ENCODE peak calls at places on chromosomes 2 and 18, in nine cellular contexts. One of them, this sample, is unnamed.

GRCh38 chr2:19362652-19363473 is 4.4 kb upstream of the OSR1 start:
- DNase-seq in esophagus squamous epithelium: no peak
- DNase-seq in GM12892: no peak
- DNase-seq in stomach: peak
- DNase-seq in IMR-90: peak
- DNase-seq in breast epithelium: peak
- DNase-seq in A549: peak
- DNase-seq in H54: peak
- DNase-seq in erythroblast: peak
- DNase-seq in this sample: peak

GRCh38 chr2:45651415-45652089 is at the start of gene PRKCE:
- DNase-seq in esophagus squamous epithelium: peak
- DNase-seq in GM12892: peak
- DNase-seq in stomach: peak
- DNase-seq in IMR-90: no peak
- DNase-seq in breast epithelium: peak
- DNase-seq in A549: peak
- DNase-seq in H54: peak
- DNase-seq in erythroblast: no peak
- DNase-seq in this sample: peak

GRCh38 chr2:99537910-99538485 is 48.2 kb upstream of the REV1 start:
- DNase-seq in esophagus squamous epithelium: no peak
- DNase-seq in GM12892: no peak
- DNase-seq in stomach: no peak
- DNase-seq in IMR-90: no peak
- DNase-seq in breast epithelium: no peak
- DNase-seq in A549: no peak
- DNase-seq in H54: no peak
- DNase-seq in erythroblast: no peak
- DNase-seq in this sample: no peak

GRCh38 chr2:43038034-43038719 is 188.2 kb downstream of the ZFP36L2 start:
- DNase-seq in esophagus squamous epithelium: no peak
- DNase-seq in GM12892: no peak
- DNase-seq in stomach: no peak
- DNase-seq in IMR-90: peak
- DNase-seq in breast epithelium: no peak
- DNase-seq in A549: no peak
- DNase-seq in H54: no peak
- DNase-seq in erythroblast: no peak
- DNase-seq in this sample: no peak

GRCh38 chr2:132670104-132670960 is at the start of gene LYPD1:
- DNase-seq in esophagus squamous epithelium: no peak
- DNase-seq in GM12892: no peak
- DNase-seq in stomach: no peak
- DNase-seq in IMR-90: no peak
- DNase-seq in breast epithelium: no peak
- DNase-seq in A549: peak
- DNase-seq in H54: peak
- DNase-seq in erythroblast: no peak
- DNase-seq in this sample: no peak

GRCh38 chr2:119629323-119629825 is 49.6 kb upstream of the TMEM177 start:
- DNase-seq in esophagus squamous epithelium: no peak
- DNase-seq in GM12892: no peak
- DNase-seq in stomach: no peak
- DNase-seq in IMR-90: no peak
- DNase-seq in breast epithelium: no peak
- DNase-seq in A549: no peak
- DNase-seq in H54: no peak
- DNase-seq in erythroblast: no peak
- DNase-seq in this sample: no peak

GRCh38 chr2:11048335-11049008 is 106.8 kb upstream of the SLC66A3 start:
- DNase-seq in esophagus squamous epithelium: no peak
- DNase-seq in GM12892: no peak
- DNase-seq in stomach: no peak
- DNase-seq in IMR-90: no peak
- DNase-seq in breast epithelium: no peak
- DNase-seq in A549: no peak
- DNase-seq in H54: no peak
- DNase-seq in erythroblast: no peak
- DNase-seq in this sample: no peak

GRCh38 chr18:42675810-42676209 is 439.7 kb downstream of the RIT2 start:
- DNase-seq in esophagus squamous epithelium: no peak
- DNase-seq in GM12892: no peak
- DNase-seq in stomach: no peak
- DNase-seq in IMR-90: no peak
- DNase-seq in breast epithelium: no peak
- DNase-seq in A549: no peak
- DNase-seq in H54: no peak
- DNase-seq in erythroblast: no peak
- DNase-seq in this sample: no peak

GRCh38 chr18:80034852-80035406 is 695 bp downstream of the RBFA start:
- DNase-seq in esophagus squamous epithelium: no peak
- DNase-seq in GM12892: no peak
- DNase-seq in stomach: no peak
- DNase-seq in IMR-90: no peak
- DNase-seq in breast epithelium: no peak
- DNase-seq in A549: no peak
- DNase-seq in H54: no peak
- DNase-seq in erythroblast: peak
- DNase-seq in this sample: no peak

GRCh38 chr2:190649035-190649797 is at the start of gene NAB1:
- DNase-seq in esophagus squamous epithelium: no peak
- DNase-seq in GM12892: peak
- DNase-seq in stomach: peak
- DNase-seq in IMR-90: peak
- DNase-seq in breast epithelium: peak
- DNase-seq in A549: peak
- DNase-seq in H54: no peak
- DNase-seq in erythroblast: peak
- DNase-seq in this sample: peak

GRCh38 chr18:74472312-74472711 is 15.2 kb upstream of the DIPK1C start:
- DNase-seq in esophagus squamous epithelium: no peak
- DNase-seq in GM12892: no peak
- DNase-seq in stomach: no peak
- DNase-seq in IMR-90: no peak
- DNase-seq in breast epithelium: no peak
- DNase-seq in A549: no peak
- DNase-seq in H54: no peak
- DNase-seq in erythroblast: no peak
- DNase-seq in this sample: no peak
- TF ChIP-seq POLR2A in esophagus squamous epithelium: no peak
- TF ChIP-seq POLR2A in GM12892: no peak
- TF ChIP-seq POLR2A in stomach: no peak
- TF ChIP-seq POLR2A in IMR-90: no peak
- TF ChIP-seq POLR2A in breast epithelium: no peak
- TF ChIP-seq POLR2A in A549: no peak
- TF ChIP-seq POLR2A in H54: no peak
- TF ChIP-seq POLR2A in erythroblast: no peak
- TF ChIP-seq POLR2A in this sample: no peak

GRCh38 chr2:44250376-44250775 is 24.9 kb upstream of the SLC3A1 start:
- DNase-seq in esophagus squamous epithelium: no peak
- DNase-seq in GM12892: no peak
- DNase-seq in stomach: no peak
- DNase-seq in IMR-90: no peak
- DNase-seq in breast epithelium: no peak
- DNase-seq in A549: no peak
- DNase-seq in H54: no peak
- DNase-seq in erythroblast: no peak
- DNase-seq in this sample: no peak

GRCh38 chr2:44257781-44258180 is 17.5 kb upstream of the SLC3A1 start:
- DNase-seq in esophagus squamous epithelium: no peak
- DNase-seq in GM12892: no peak
- DNase-seq in stomach: no peak
- DNase-seq in IMR-90: no peak
- DNase-seq in breast epithelium: no peak
- DNase-seq in A549: no peak
- DNase-seq in H54: no peak
- DNase-seq in erythroblast: no peak
- DNase-seq in this sample: no peak

GRCh38 chr2:44254023-44254422 is 21.3 kb upstream of the SLC3A1 start:
- DNase-seq in esophagus squamous epithelium: no peak
- DNase-seq in GM12892: no peak
- DNase-seq in stomach: no peak
- DNase-seq in IMR-90: no peak
- DNase-seq in breast epithelium: no peak
- DNase-seq in A549: no peak
- DNase-seq in H54: no peak
- DNase-seq in erythroblast: no peak
- DNase-seq in this sample: no peak
- TF ChIP-seq POLR2A in esophagus squamous epithelium: no peak
- TF ChIP-seq POLR2A in GM12892: no peak
- TF ChIP-seq POLR2A in stomach: no peak
- TF ChIP-seq POLR2A in IMR-90: no peak
- TF ChIP-seq POLR2A in breast epithelium: no peak
- TF ChIP-seq POLR2A in A549: no peak
- TF ChIP-seq POLR2A in H54: no peak
- TF ChIP-seq POLR2A in erythroblast: no peak
- TF ChIP-seq POLR2A in this sample: no peak

GRCh38 chr18:55589625-55590291 is 1.8 kb upstream of the TCF4 start:
- DNase-seq in esophagus squamous epithelium: peak
- DNase-seq in GM12892: peak
- DNase-seq in stomach: peak
- DNase-seq in IMR-90: peak
- DNase-seq in breast epithelium: peak
- DNase-seq in A549: peak
- DNase-seq in H54: peak
- DNase-seq in erythroblast: peak
- DNase-seq in this sample: peak
- TF ChIP-seq POLR2A in esophagus squamous epithelium: peak
- TF ChIP-seq POLR2A in GM12892: peak
- TF ChIP-seq POLR2A in stomach: no peak
- TF ChIP-seq POLR2A in IMR-90: peak
- TF ChIP-seq POLR2A in breast epithelium: peak
- TF ChIP-seq POLR2A in A549: peak
- TF ChIP-seq POLR2A in H54: peak
- TF ChIP-seq POLR2A in erythroblast: peak
- TF ChIP-seq POLR2A in this sample: peak

GRCh38 chr18:59325965-59326364 is 7.5 kb upstream of the CPLX4 start:
- DNase-seq in esophagus squamous epithelium: no peak
- DNase-seq in GM12892: no peak
- DNase-seq in stomach: no peak
- DNase-seq in IMR-90: no peak
- DNase-seq in breast epithelium: no peak
- DNase-seq in A549: no peak
- DNase-seq in H54: no peak
- DNase-seq in erythroblast: no peak
- DNase-seq in this sample: no peak
- TF ChIP-seq POLR2A in esophagus squamous epithelium: no peak
- TF ChIP-seq POLR2A in GM12892: no peak
- TF ChIP-seq POLR2A in stomach: no peak
- TF ChIP-seq POLR2A in IMR-90: no peak
- TF ChIP-seq POLR2A in breast epithelium: no peak
- TF ChIP-seq POLR2A in A549: no peak
- TF ChIP-seq POLR2A in H54: no peak
- TF ChIP-seq POLR2A in erythroblast: no peak
- TF ChIP-seq POLR2A in this sample: no peak

GRCh38 chr18:62453864-62454263 is 69.0 kb upstream of the ZCCHC2 start:
- DNase-seq in esophagus squamous epithelium: no peak
- DNase-seq in GM12892: no peak
- DNase-seq in stomach: no peak
- DNase-seq in IMR-90: no peak
- DNase-seq in breast epithelium: no peak
- DNase-seq in A549: no peak
- DNase-seq in H54: no peak
- DNase-seq in erythroblast: no peak
- DNase-seq in this sample: no peak

GRCh38 chr18:62454527-62454926 is 68.3 kb upstream of the ZCCHC2 start:
- DNase-seq in esophagus squamous epithelium: no peak
- DNase-seq in GM12892: no peak
- DNase-seq in stomach: no peak
- DNase-seq in IMR-90: no peak
- DNase-seq in breast epithelium: no peak
- DNase-seq in A549: no peak
- DNase-seq in H54: no peak
- DNase-seq in erythroblast: no peak
- DNase-seq in this sample: peak

GRCh38 chr18:62450546-62451395 is 72.1 kb upstream of the ZCCHC2 start:
- DNase-seq in esophagus squamous epithelium: no peak
- DNase-seq in GM12892: no peak
- DNase-seq in stomach: peak
- DNase-seq in IMR-90: peak
- DNase-seq in breast epithelium: peak
- DNase-seq in A549: peak
- DNase-seq in H54: peak
- DNase-seq in erythroblast: peak
- DNase-seq in this sample: peak

GRCh38 chr18:62450175-62450545 is 72.7 kb upstream of the ZCCHC2 start:
- DNase-seq in esophagus squamous epithelium: no peak
- DNase-seq in GM12892: no peak
- DNase-seq in stomach: no peak
- DNase-seq in IMR-90: no peak
- DNase-seq in breast epithelium: no peak
- DNase-seq in A549: no peak
- DNase-seq in H54: no peak
- DNase-seq in erythroblast: peak
- DNase-seq in this sample: no peak

GRCh38 chr18:62452280-62452824 is 70.5 kb upstream of the ZCCHC2 start:
- DNase-seq in esophagus squamous epithelium: no peak
- DNase-seq in GM12892: no peak
- DNase-seq in stomach: no peak
- DNase-seq in IMR-90: peak
- DNase-seq in breast epithelium: peak
- DNase-seq in A549: peak
- DNase-seq in H54: no peak
- DNase-seq in erythroblast: no peak
- DNase-seq in this sample: no peak
- TF ChIP-seq POLR2A in esophagus squamous epithelium: no peak
- TF ChIP-seq POLR2A in GM12892: no peak
- TF ChIP-seq POLR2A in stomach: no peak
- TF ChIP-seq POLR2A in IMR-90: no peak
- TF ChIP-seq POLR2A in breast epithelium: no peak
- TF ChIP-seq POLR2A in A549: no peak
- TF ChIP-seq POLR2A in H54: no peak
- TF ChIP-seq POLR2A in erythroblast: no peak
- TF ChIP-seq POLR2A in this sample: no peak

GRCh38 chr2:102620367-102620766 is 1.0 kb downstream of the SLC9A2 start:
- DNase-seq in esophagus squamous epithelium: no peak
- DNase-seq in GM12892: no peak
- DNase-seq in stomach: peak
- DNase-seq in IMR-90: no peak
- DNase-seq in breast epithelium: no peak
- DNase-seq in A549: peak
- DNase-seq in H54: no peak
- DNase-seq in erythroblast: no peak
- DNase-seq in this sample: no peak
- TF ChIP-seq POLR2A in esophagus squamous epithelium: no peak
- TF ChIP-seq POLR2A in GM12892: no peak
- TF ChIP-seq POLR2A in stomach: peak
- TF ChIP-seq POLR2A in IMR-90: no peak
- TF ChIP-seq POLR2A in breast epithelium: no peak
- TF ChIP-seq POLR2A in A549: no peak
- TF ChIP-seq POLR2A in H54: no peak
- TF ChIP-seq POLR2A in erythroblast: no peak
- TF ChIP-seq POLR2A in this sample: no peak